ENCODE peak calls at places on chromosomes 11 and 22, in nine cellular contexts. W, P, M, J, Q, I, H, S and L are unnamed samples. For H3K9me3, the result is how much of the 10 kb centered on the place peaks cover.

GRCh38 chr11:46845440-46845739 is 690 bp downstream of the CKAP5 start:
- DNase-seq in J (no peak), M (peak), S (no peak), I (no peak), Q (no peak), P (no peak), W (peak), H (no peak), L (no peak)

GRCh38 chr11:124446926-124447325 is 1.4 kb upstream of the OR8B8 start:
- DNase-seq in J (no peak), Q (no peak), P (no peak), I (no peak), M (peak), S (no peak), H (no peak), W (no peak), L (no peak)

GRCh38 chr11:27838674-27839073 is 138.4 kb upstream of the BDNF start:
- DNase-seq in M (no peak), S (no peak), Q (no peak), J (no peak), I (no peak), H (peak), W (no peak), P (no peak), L (no peak)

GRCh38 chr11:6362185-6362867 is 27.9 kb upstream of the SMPD1 start:
- DNase-seq in M (no peak), I (no peak), P (peak), Q (no peak), W (no peak), J (no peak), S (peak), H (no peak), L (no peak)

GRCh38 chr22:27686534-27686933 is 115.0 kb downstream of the MN1 start:
- DNase-seq in M (peak), Q (no peak), W (no peak), P (peak), I (peak), J (peak), H (no peak), S (peak), L (no peak)

GRCh38 chr11:64305691-64306562 is 603 bp downstream of the ESRRA start:
- DNase-seq in P (peak), J (peak), M (peak), H (peak), I (peak), W (peak), S (peak), Q (peak), L (peak)

GRCh38 chr22:20187777-20188566 is 37.1 kb upstream of the CCDC188 start:
- DNase-seq in P (no peak), I (no peak), Q (no peak), S (no peak), W (no peak), J (no peak), H (no peak), M (no peak), L (no peak)

GRCh38 chr22:35397095-35397904 is 2.6 kb upstream of the MCM5 start:
- DNase-seq in S (no peak), W (no peak), M (peak), P (no peak), I (no peak), J (no peak), H (no peak), Q (no peak), L (no peak)

GRCh38 chr11:10568486-10568941 is at the start of gene LYVE1:
- DNase-seq in I (no peak), W (no peak), Q (no peak), H (no peak), M (peak), S (no peak), J (no peak), P (no peak), L (no peak)

GRCh38 chr11:96969251-96969650 is 579.4 kb downstream of the JRKL start:
- DNase-seq in J (no peak), I (no peak), S (no peak), Q (no peak), H (no peak), W (no peak), M (no peak), P (no peak), L (no peak)

GRCh38 chr11:102622258-102622657 is 2.9 kb downstream of the MMP20 start:
- DNase-seq in M (no peak), S (no peak), I (no peak), P (no peak), Q (no peak), H (peak), W (no peak), J (no peak), L (no peak)

GRCh38 chr22:33867118-33867863 is 53.0 kb downstream of the LARGE1 start:
- DNase-seq in P (peak), S (no peak), J (no peak), H (no peak), W (no peak), I (peak), M (no peak), Q (no peak), L (no peak)

GRCh38 chr11:621838-622237 is 2.9 kb downstream of the CDHR5 start:
- DNase-seq in S (no peak), W (no peak), P (no peak), M (no peak), J (no peak), H (no peak), I (no peak), Q (no peak), L (no peak)

GRCh38 chr22:33519140-33519973 is 400.9 kb downstream of the LARGE1 start:
- DNase-seq in I (no peak), M (peak), P (peak), W (peak), S (no peak), Q (peak), H (no peak), J (peak), L (no peak)

GRCh38 chr11:61769169-61769920 is 16.9 kb downstream of the MYRF start:
- DNase-seq in J (peak), P (no peak), W (no peak), I (no peak), H (no peak), M (peak), Q (no peak), S (no peak), L (no peak)

GRCh38 chr11:105132716-105133511 is 6.7 kb downstream of the CARD18 start:
- DNase-seq in P (no peak), J (peak), S (no peak), H (no peak), W (no peak), M (peak), Q (no peak), I (no peak), L (no peak)

GRCh38 chr11:60169264-60169915 is 13.5 kb downstream of the MS4A6A start:
- DNase-seq in P (no peak), I (no peak), S (no peak), H (no peak), W (peak), J (no peak), Q (peak), M (peak), L (no peak)

GRCh38 chr22:44860311-44860710 is 107.9 kb downstream of the ARHGAP8 start:
- DNase-seq in H (no peak), I (no peak), W (no peak), P (no peak), Q (no peak), M (no peak), J (no peak), S (no peak), L (no peak)

GRCh38 chr22:47165998-47166397 is 403.5 kb downstream of the TBC1D22A start:
- DNase-seq in S (no peak), J (no peak), W (no peak), Q (no peak), I (peak), M (no peak), H (no peak), P (peak), L (peak)

GRCh38 chr11:44582641-44583352 is 17.3 kb downstream of the CD82 start:
- DNase-seq in H (no peak), J (no peak), Q (no peak), P (no peak), I (no peak), M (no peak), S (no peak), W (no peak), L (no peak)

GRCh38 chr22:47631571-47632102 is 869.2 kb downstream of the TBC1D22A start:
- DNase-seq in M (no peak), J (no peak), W (no peak), I (no peak), S (no peak), P (no peak), H (peak), Q (no peak), L (no peak)

GRCh38 chr11:79809487-79809886 is 368.7 kb upstream of the TENM4 start:
- DNase-seq in M (no peak), S (no peak), H (no peak), W (no peak), J (no peak), P (no peak), Q (no peak), I (no peak), L (no peak)

GRCh38 chr11:1530686-1531256 is 41.3 kb downstream of the DUSP8 start:
- DNase-seq in S (no peak), Q (no peak), W (no peak), J (no peak), H (no peak), M (no peak), P (no peak), I (no peak), L (no peak)

GRCh38 chr22:36365020-36365411 is 22.8 kb downstream of the MYH9 start:
- DNase-seq in S (peak), W (no peak), Q (peak), M (peak), J (peak), I (no peak), P (peak), H (no peak), L (peak)

GRCh38 chr11:42161886-42162285 is 702.4 kb upstream of the LRRC4C start:
- DNase-seq in J (no peak), H (no peak), S (no peak), M (peak), W (no peak), P (no peak), I (no peak), Q (no peak), L (no peak)
- H3K9me3 ChIP-seq in J (under half), H (under half), S (under half), M (under half), W (under half), P (under half), I (under half), Q (under half), L (under half)

GRCh38 chr11:32751381-32751780 is 43.1 kb downstream of the CCDC73 start:
- DNase-seq in S (no peak), Q (no peak), I (no peak), P (no peak), H (no peak), J (no peak), M (no peak), W (no peak), L (no peak)
- H3K9me3 ChIP-seq in S (under half), Q (under half), I (under half), P (under half), H (under half), J (under half), M (under half), W (under half), L (under half)

DNA sequence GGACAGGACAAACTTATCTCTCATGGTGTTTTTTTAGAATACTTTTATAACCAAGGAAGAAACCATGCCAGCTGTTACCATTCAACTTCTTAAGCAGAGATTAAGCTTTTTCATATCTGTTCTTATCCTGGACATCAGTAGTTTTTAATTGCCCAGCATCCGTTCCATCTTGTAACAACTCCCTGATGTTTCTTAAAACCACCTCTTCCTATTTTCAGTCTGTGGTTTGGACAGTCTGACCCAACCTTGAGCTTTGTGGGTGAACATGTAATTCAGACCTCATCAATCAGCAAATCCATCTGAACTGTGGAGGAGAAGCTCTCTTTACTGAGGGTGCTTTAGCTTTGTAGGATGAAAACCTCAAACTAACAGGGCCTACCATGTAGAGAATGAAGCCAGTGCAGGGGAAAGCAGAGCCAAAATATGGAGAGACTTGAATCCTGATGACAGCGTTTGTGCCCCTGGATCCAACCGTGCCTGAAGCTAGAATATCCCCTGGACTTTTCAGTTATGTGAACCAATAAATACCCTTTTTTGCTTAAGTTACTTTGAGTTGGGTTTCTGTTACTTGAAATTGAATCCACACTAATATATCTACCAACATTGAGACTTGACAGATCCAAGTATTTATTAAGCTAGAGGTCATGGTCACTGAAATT is 9.4 kb downstream of the TUG1 start:
- DNase-seq in W (no peak), H (no peak), M (no peak), J (no peak), Q (no peak), I (no peak), S (no peak), P (no peak), L (no peak)
- H3K9me3 ChIP-seq in W (half or more), H (under half), M (under half), J (under half), Q (under half), I (half or more), S (half or more), P (half or more), L (under half)

GRCh38 chr11:118135051-118135795 is 17.4 kb downstream of the SCN4B start:
- DNase-seq in H (no peak), J (no peak), W (no peak), P (no peak), S (no peak), M (no peak), Q (no peak), I (no peak), L (no peak)

GRCh38 chr11:118129475-118130196 is 23.0 kb downstream of the SCN4B start:
- DNase-seq in W (no peak), P (no peak), Q (no peak), J (no peak), H (no peak), S (no peak), M (no peak), I (no peak), L (no peak)

GRCh38 chr11:118135796-118136165 is 16.8 kb downstream of the SCN4B start:
- DNase-seq in J (no peak), Q (no peak), M (no peak), W (no peak), I (no peak), P (no peak), H (no peak), S (no peak), L (no peak)

GRCh38 chr11:118133816-118134215 is 18.8 kb downstream of the SCN4B start:
- DNase-seq in P (no peak), S (no peak), W (no peak), H (no peak), J (no peak), I (no peak), M (no peak), Q (no peak), L (no peak)

GRCh38 chr11:118132385-118133151 is 20.1 kb downstream of the SCN4B start:
- DNase-seq in P (no peak), I (no peak), M (no peak), Q (no peak), S (no peak), J (no peak), W (no peak), H (no peak), L (no peak)
- H3K9me3 ChIP-seq in P (under half), I (under half), M (under half), Q (under half), S (under half), J (under half), W (under half), H (under half), L (under half)

GRCh38 chr22:49400136-49400865 is 427.4 kb downstream of the BRD1 start:
- DNase-seq in S (no peak), I (no peak), H (no peak), Q (no peak), W (no peak), J (no peak), P (no peak), M (no peak), L (no peak)
- H3K9me3 ChIP-seq in S (under half), I (under half), H (under half), Q (under half), W (under half), J (under half), P (under half), M (under half), L (under half)

DNA sequence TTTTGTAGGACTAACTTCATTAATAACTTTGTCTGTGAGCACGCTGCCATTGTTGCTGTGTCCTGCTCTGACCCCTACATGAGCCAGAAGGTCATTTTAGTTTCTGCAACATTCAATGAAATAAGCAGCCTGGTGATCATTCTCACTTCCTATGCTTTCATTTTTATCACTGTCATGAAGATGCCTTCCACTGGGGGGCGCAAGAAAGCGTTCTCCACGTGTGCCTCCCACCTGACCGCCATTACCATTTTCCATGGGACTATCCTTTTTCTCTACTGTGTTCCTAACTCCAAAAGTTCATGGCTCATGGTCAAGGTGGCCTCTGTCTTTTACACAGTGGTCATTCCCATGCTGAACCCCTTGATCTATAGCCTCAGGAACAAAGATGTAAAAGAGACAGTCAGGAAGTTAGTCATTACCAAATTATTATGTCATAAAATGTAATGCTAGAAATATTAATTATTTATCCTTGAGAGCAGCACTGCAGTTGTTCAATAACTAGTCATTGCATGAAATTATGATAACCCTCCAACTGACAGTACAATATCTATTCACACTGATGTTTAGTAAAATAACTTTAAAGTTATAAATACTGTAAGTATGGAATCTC is 46.4 kb upstream of the OR5D13 start:
- DNase-seq in M (no peak), W (no peak), Q (peak), H (no peak), S (no peak), J (no peak), P (no peak), I (no peak), L (no peak)
- H3K9me3 ChIP-seq in M (under half), W (under half), Q (under half), H (under half), S (under half), J (under half), P (under half), I (under half), L (under half)

DNA sequence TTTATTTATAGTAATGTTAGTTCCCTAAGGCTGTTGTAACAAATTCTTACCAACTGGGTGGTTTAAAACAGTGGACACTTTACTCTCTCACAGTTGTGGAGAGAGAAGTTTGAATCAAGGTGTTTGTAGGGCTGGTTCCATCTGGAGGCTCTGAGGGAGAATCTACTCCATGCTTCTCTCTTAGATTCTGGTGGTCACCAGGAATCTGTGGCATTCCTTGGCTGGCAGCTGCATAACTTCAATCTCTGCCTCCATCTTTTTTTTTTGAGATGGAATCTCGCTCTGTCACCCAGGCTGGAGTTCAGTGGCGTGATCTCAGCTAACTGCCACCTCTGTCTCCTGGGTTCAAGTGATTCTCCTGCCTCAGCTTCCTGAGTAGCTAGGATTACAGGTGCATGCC is 46.3 kb downstream of the LDLRAD3 start:
- DNase-seq in I (no peak), H (no peak), W (no peak), Q (no peak), M (no peak), S (no peak), J (no peak), P (no peak), L (no peak)
- H3K9me3 ChIP-seq in I (under half), H (under half), W (under half), Q (under half), M (under half), S (under half), J (under half), P (under half), L (under half)

DNA sequence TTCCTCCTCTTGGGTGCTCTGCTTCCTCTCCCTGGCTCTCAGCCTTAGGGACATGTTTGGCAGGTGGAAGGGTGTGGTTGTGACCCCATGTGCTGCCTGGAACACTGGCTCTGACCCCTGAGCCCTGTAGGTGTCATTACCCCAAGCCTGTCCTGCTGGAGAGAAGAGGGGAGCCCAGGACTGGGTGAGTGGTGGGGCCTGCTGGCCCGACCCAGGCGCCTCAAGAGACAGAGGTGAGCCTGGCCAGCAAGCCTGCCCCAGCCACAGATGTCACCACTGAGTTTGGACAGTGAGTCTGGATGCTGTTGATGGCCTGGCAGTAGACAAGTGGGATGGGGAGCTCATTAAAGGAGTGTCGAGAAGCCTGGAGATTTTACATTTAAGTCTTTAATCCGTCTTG is 1112.2 kb downstream of the BRD1 start:
- DNase-seq in I (no peak), M (no peak), S (no peak), P (no peak), H (no peak), J (no peak), Q (no peak), W (no peak), L (no peak)
- H3K9me3 ChIP-seq in I (under half), M (under half), S (under half), P (under half), H (under half), J (under half), Q (under half), W (under half), L (under half)